ENCODE peak calls at places on chromosomes 2 and 18, in ten cellular contexts. X, V, Y, M, D, H, Q, B, Z and L are unnamed samples.
A peak's percentile ranks its signal among the peaks of the same experiment; 100 is the strongest.

GRCh38 chr2:5546176-5546575 is 146.0 kb upstream of the SOX11 start:
- DNase-seq in X (no peak), V (no peak), Y (no peak), M (no peak), D (no peak), H (no peak), Q (no peak), B (no peak), Z (no peak), L (no peak)

GRCh38 chr2:139684286-139684860 is 904.2 kb upstream of the NXPH2 start:
- DNase-seq in X (no peak), V (no peak), Y (no peak), M (no peak), D (no peak), H (no peak), Q (no peak), B (no peak), Z (no peak), L (no peak)

GRCh38 chr2:119730598-119731278 is 29.0 kb upstream of the PTPN4 start:
- DNase-seq in X (no peak), V (no peak), Y (no peak), M (no peak), D (no peak), H (no peak), Q (no peak), B (no peak), Z (peak; percentile 21), L (no peak)

GRCh38 chr2:55061534-55062344 is 11.5 kb upstream of the RTN4 start:
- DNase-seq in X (no peak), V (no peak), Y (no peak), M (no peak), D (no peak), H (no peak), Q (no peak), B (no peak), Z (no peak), L (no peak)

GRCh38 chr18:62939433-62939832 is 224.1 kb downstream of the PHLPP1 start:
- DNase-seq in X (no peak), V (no peak), Y (no peak), M (no peak), D (peak; percentile 6), H (no peak), Q (peak; percentile 13), B (no peak), Z (no peak), L (no peak)

GRCh38 chr18:24185805-24186204 is 46.9 kb downstream of the CABYR start:
- DNase-seq in X (no peak), V (no peak), Y (peak; percentile 88), M (no peak), D (peak; percentile 37), H (no peak), Q (no peak), B (no peak), Z (no peak), L (no peak)

GRCh38 chr2:146666336-146666735 is 1178.5 kb upstream of the ACVR2A start:
- DNase-seq in X (no peak), V (no peak), Y (no peak), M (no peak), D (peak; percentile 35), H (no peak), Q (no peak), B (no peak), Z (no peak), L (no peak)

GRCh38 chr18:13120967-13121586 is 97.5 kb upstream of the LDLRAD4 start:
- DNase-seq in X (no peak), V (no peak), Y (peak; percentile 33), M (no peak), D (peak; percentile 25), H (no peak), Q (no peak), B (no peak), Z (no peak), L (peak; percentile 84)

GRCh38 chr2:152924722-152925121 is 206.3 kb downstream of the ARL6IP6 start:
- DNase-seq in X (no peak), V (no peak), Y (no peak), M (peak; percentile 79), D (no peak), H (no peak), Q (no peak), B (no peak), Z (peak; percentile 54), L (peak; percentile 7)

GRCh38 chr2:96408631-96409542 is 73.3 kb downstream of the NCAPH start:
- DNase-seq in X (no peak), V (no peak), Y (peak; percentile 18), M (no peak), D (peak; percentile 91), H (peak; percentile 55), Q (peak; percentile 10), B (peak; percentile 80), Z (no peak), L (no peak)

GRCh38 chr2:74498500-74499268 is 719 bp downstream of the LBX2 start:
- DNase-seq in X (no peak), V (peak; percentile 36), Y (no peak), M (no peak), D (no peak), H (no peak), Q (no peak), B (no peak), Z (no peak), L (no peak)
- H3K4me3 ChIP-seq in X (no peak overlapping the region), V (peak overlapping the region; percentile 57), Y (peak overlapping the region; percentile 45), M (peak overlapping the region; percentile 36), D (peak overlapping the region; percentile 28), H (peak overlapping the region; percentile 7), Q (no peak overlapping the region), B (peak overlapping the region; percentile 50), Z (peak overlapping the region; percentile 53), L (peak overlapping the region; percentile 53)

GRCh38 chr2:233385489-233386044 is 31.3 kb downstream of the DGKD start:
- DNase-seq in X (peak; percentile 81), V (no peak), Y (no peak), M (no peak), D (peak; percentile 23), H (no peak), Q (peak; percentile 72), B (no peak), Z (no peak), L (no peak)

GRCh38 chr2:233381013-233381995 is 27.0 kb downstream of the DGKD start:
- DNase-seq in X (no peak), V (peak; percentile 29), Y (no peak), M (no peak), D (no peak), H (no peak), Q (no peak), B (no peak), Z (no peak), L (no peak)

GRCh38 chr2:233386382-233387041 is 32.2 kb downstream of the DGKD start:
- DNase-seq in X (no peak), V (peak; percentile 52), Y (peak; percentile 34), M (no peak), D (peak; percentile 61), H (no peak), Q (no peak), B (no peak), Z (no peak), L (peak; percentile 30)

GRCh38 chr2:233384811-233385488 is 30.7 kb downstream of the DGKD start:
- DNase-seq in X (no peak), V (no peak), Y (no peak), M (no peak), D (no peak), H (no peak), Q (peak; percentile 23), B (no peak), Z (peak; percentile 9), L (no peak)

GRCh38 chr2:233384017-233384416 is 29.7 kb downstream of the DGKD start:
- DNase-seq in X (no peak), V (no peak), Y (no peak), M (no peak), D (no peak), H (no peak), Q (no peak), B (no peak), Z (no peak), L (no peak)
- TF ChIP-seq CTCF in X (peak; percentile 69), V (no peak), Y (peak; percentile 22), M (no peak), D (no peak), H (no peak), Q (peak; percentile 31), B (no peak), Z (no peak), L (no peak)

DNA sequence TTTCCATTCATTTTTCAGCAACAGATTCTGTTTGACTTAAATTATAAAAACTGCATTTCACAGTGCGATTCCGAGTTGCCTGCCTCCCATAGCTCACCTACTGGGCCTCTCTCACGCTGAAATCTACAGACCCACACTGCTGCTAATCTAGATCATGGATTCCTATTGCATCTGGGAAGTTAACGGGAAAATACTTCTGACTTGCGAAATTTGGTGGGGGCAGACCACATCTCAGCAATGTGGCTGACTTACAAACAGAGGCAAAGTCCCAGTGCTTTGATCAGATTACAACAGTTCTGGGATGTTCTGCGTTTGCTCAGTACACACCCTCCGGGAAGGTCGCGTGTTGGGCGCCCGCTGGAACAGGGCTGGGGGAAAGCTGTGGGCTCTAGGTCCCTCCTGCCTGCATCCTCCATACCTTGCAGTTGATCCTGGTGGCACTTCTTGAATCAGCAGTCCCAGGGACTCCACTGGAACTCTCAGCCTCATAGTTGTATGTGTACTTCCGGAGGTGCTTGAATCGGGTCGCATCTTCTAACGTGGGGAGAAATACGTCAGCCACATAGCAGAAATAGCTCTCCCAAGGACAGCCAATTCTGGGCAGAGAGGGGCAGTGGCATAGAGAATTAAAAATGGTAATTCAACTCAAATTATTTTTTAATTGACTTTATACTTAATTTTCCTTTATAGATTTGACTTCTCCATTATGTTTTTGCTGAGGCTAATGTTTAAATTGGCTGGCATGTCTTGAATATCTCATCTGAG is 1.7 kb downstream of the APOB start:
- DNase-seq in X (no peak), V (peak; percentile 63), Y (no peak), M (no peak), D (peak; percentile 40), H (no peak), Q (no peak), B (no peak), Z (no peak), L (peak; percentile 27)
- H3K4me3 ChIP-seq in X (no peak overlapping the region), V (no peak overlapping the region), Y (no peak overlapping the region), M (no peak overlapping the region), D (no peak overlapping the region), H (no peak overlapping the region), Q (no peak overlapping the region), B (peak overlapping the region; percentile 56), Z (no peak overlapping the region), L (no peak overlapping the region)

GRCh38 chr2:3958465-3958864 is 255.1 kb downstream of the DCDC2C start:
- DNase-seq in X (no peak), V (no peak), Y (no peak), M (no peak), D (no peak), H (no peak), Q (no peak), B (no peak), Z (no peak), L (no peak)

GRCh38 chr2:3960106-3960505 is 256.7 kb downstream of the DCDC2C start:
- DNase-seq in X (no peak), V (no peak), Y (peak; percentile 14), M (no peak), D (no peak), H (no peak), Q (no peak), B (no peak), Z (no peak), L (peak; percentile 2)

GRCh38 chr2:3959372-3959771 is 256.0 kb downstream of the DCDC2C start:
- DNase-seq in X (no peak), V (peak; percentile 16), Y (peak; percentile 7), M (no peak), D (peak; percentile 33), H (no peak), Q (peak; percentile 48), B (no peak), Z (no peak), L (peak; percentile 10)

GRCh38 chr2:3956892-3957291 is 253.5 kb downstream of the DCDC2C start:
- DNase-seq in X (no peak), V (no peak), Y (no peak), M (no peak), D (no peak), H (no peak), Q (no peak), B (no peak), Z (no peak), L (no peak)

GRCh38 chr2:3958969-3959368 is 255.6 kb downstream of the DCDC2C start:
- DNase-seq in X (no peak), V (no peak), Y (no peak), M (no peak), D (no peak), H (no peak), Q (no peak), B (no peak), Z (no peak), L (no peak)
- TF ChIP-seq CTCF in X (no peak), V (no peak), Y (no peak), M (no peak), D (no peak), H (no peak), Q (no peak), B (no peak), Z (no peak), L (no peak)